ENCODE peak calls at places on chromosomes 6 and 20, in ten cellular contexts. N is neural progenitor cell; O is AG04450; U is GM13977; T is lower leg skin; B is CD8-positive, alpha-beta T cell; R is heart left ventricle; X is neural crest cell; W is WTC11; A is upper lobe of right lung. F is an unnamed sample.

GRCh38 chr20:54069501-54069971 is 858 bp downstream of the BCAS1 start:
- DNase-seq in N (peak; percentile 16), O (no peak), U (no peak), T (no peak), B (no peak), R (no peak), X (no peak), W (no peak), A (no peak), F (no peak)

GRCh38 chr6:35955970-35956369 is 35.1 kb upstream of the SRPK1 start:
- DNase-seq in N (no peak), O (no peak), U (no peak), T (no peak), B (no peak), R (no peak), X (no peak), W (no peak), A (no peak), F (no peak)

GRCh38 chr6:166419717-166420116 is 37.0 kb upstream of the MPC1 start:
- DNase-seq in N (no peak), O (no peak), U (no peak), T (peak; percentile 73), B (no peak), R (no peak), X (no peak), W (no peak), A (peak; percentile 26), F (no peak)

GRCh38 chr20:51220293-51220706 is 197.4 kb upstream of the KCNG1 start:
- DNase-seq in N (peak; percentile 62), O (no peak), U (peak; percentile 67), T (peak; percentile 85), B (peak; percentile 32), R (no peak), X (peak; percentile 59), W (peak; percentile 81), A (peak; percentile 77), F (no peak)

GRCh38 chr6:139676718-139677117 is 302.3 kb upstream of the CITED2 start:
- DNase-seq in N (no peak), O (no peak), U (no peak), T (no peak), B (no peak), R (no peak), X (no peak), W (no peak), A (no peak), F (no peak)

GRCh38 chr6:26053929-26054658 is 33.1 kb upstream of the HFE start:
- DNase-seq in N (no peak), O (no peak), U (no peak), T (peak; percentile 74), B (no peak), R (no peak), X (no peak), W (no peak), A (no peak), F (no peak)

GRCh38 chr20:47090835-47091234 is 196.2 kb downstream of the EYA2 start:
- DNase-seq in N (no peak), O (no peak), U (no peak), T (no peak), B (no peak), R (no peak), X (no peak), W (no peak), A (no peak), F (no peak)

GRCh38 chr6:100257661-100258395 is 206.9 kb downstream of the SIM1 start:
- DNase-seq in N (peak; percentile 64), O (peak; percentile 15), U (peak; percentile 5), T (no peak), B (no peak), R (no peak), X (no peak), W (no peak), A (no peak), F (no peak)

GRCh38 chr6:85428486-85428885 is 21.4 kb upstream of the NT5E start:
- DNase-seq in N (no peak), O (no peak), U (no peak), T (no peak), B (no peak), R (no peak), X (no peak), W (no peak), A (no peak), F (no peak)

DNA sequence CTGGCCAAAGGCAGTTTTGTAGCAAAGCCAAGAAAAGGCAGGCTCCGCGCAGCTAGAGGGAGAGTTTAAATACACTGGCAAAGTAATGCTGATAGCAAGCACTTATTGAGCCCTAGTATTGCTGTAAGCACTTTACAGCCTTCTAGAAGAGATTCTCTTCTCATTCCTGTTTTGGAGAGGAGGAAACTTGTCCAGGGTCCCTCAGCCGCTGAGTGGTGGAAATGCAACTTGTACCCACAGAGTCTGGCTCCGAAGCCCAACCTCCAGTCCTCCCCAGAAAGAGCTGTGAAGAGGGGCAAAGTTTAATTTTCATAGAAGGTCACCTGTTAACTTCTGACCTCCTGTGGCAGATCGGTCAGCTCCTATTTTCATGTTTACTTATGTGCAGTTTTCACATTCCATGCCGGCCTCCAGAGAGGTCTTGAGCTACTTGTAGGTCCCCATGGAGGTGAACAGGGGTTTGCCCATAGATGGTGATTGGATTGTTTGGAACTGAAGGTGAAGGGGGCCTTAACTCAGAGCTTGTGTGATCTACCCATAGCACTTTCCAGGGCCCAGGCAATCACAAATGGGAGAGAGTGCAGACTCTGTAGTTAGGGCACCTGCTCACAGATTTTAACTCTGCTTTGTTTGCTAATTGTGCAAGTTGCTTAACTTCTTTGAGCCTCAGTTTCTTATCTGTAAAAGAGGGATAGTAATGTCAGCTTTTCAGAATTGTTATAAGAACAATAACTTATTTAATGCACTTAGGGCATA is 70.7 kb downstream of the LYRM2 start:
- DNase-seq in N (no peak), O (no peak), U (no peak), T (no peak), B (no peak), R (no peak), X (no peak), W (no peak), A (no peak), F (no peak)
- TF ChIP-seq CTCF in N (no peak), O (no peak), U (no peak), T (no peak), B (no peak), R (no peak), X (no peak), W (no peak), A (no peak), F (no peak)

GRCh38 chr6:147384737-147385710 is 123.5 kb upstream of the SAMD5 start:
- DNase-seq in N (no peak), O (no peak), U (no peak), T (no peak), B (no peak), R (no peak), X (no peak), W (no peak), A (no peak), F (no peak)

GRCh38 chr6:147381734-147382133 is 126.8 kb upstream of the SAMD5 start:
- DNase-seq in N (no peak), O (peak; percentile 11), U (no peak), T (no peak), B (no peak), R (no peak), X (no peak), W (no peak), A (no peak), F (no peak)

GRCh38 chr6:147382945-147383554 is 125.4 kb upstream of the SAMD5 start:
- DNase-seq in N (peak; percentile 31), O (no peak), U (no peak), T (no peak), B (no peak), R (no peak), X (no peak), W (no peak), A (no peak), F (no peak)

GRCh38 chr6:147378819-147379218 is 129.7 kb upstream of the SAMD5 start:
- DNase-seq in N (no peak), O (no peak), U (no peak), T (no peak), B (no peak), R (no peak), X (no peak), W (no peak), A (no peak), F (no peak)

GRCh38 chr6:147384029-147384428 is 124.5 kb upstream of the SAMD5 start:
- DNase-seq in N (no peak), O (no peak), U (no peak), T (no peak), B (no peak), R (no peak), X (no peak), W (no peak), A (no peak), F (no peak)
- TF ChIP-seq CTCF in N (no peak), O (no peak), U (no peak), T (no peak), B (no peak), R (no peak), X (no peak), W (no peak), A (no peak), F (no peak)

DNA sequence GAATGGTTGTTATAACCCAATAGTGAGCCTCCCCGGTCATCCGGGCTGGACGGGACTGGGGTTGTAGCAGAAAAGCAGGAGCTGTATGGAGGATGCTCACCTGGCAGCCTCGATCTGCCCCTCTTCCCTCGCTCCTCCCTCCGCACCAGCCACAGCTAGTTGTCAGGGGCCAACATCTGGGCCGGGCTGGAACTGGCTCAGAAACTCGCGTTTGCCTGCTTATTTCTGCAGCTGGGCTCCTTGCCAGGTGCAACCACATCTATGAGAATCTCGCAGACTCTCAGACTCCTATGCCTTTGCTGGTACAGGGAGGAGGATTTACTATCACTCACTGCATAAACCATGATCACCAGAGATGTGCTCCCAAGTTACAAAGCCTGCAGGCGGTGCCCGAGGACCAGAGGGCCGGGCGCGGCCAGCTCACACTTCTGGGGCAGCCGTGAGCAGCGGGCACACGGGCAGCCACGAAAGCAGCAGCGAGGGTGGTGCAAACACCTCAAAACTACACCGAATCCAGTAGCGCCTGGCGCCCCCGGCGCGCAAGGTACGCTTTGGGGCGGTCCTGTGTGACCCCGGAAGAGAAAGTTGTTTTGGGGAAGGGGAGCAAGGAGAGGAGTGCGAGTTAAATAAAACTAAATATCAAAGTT is 609 bp upstream of the LRRC1 start:
- DNase-seq in N (peak; percentile 77), O (peak; percentile 86), U (peak; percentile 69), T (peak; percentile 89), B (peak; percentile 73), R (peak; percentile 83), X (peak; percentile 49), W (peak; percentile 54), A (peak; percentile 81), F (peak; percentile 87)
- TF ChIP-seq CTCF in N (peak; percentile 39), O (peak; percentile 51), U (peak; percentile 12), T (no peak), B (no peak), R (peak; percentile 41), X (peak; percentile 31), W (no peak), A (peak; percentile 39), F (peak; percentile 50)

DNA sequence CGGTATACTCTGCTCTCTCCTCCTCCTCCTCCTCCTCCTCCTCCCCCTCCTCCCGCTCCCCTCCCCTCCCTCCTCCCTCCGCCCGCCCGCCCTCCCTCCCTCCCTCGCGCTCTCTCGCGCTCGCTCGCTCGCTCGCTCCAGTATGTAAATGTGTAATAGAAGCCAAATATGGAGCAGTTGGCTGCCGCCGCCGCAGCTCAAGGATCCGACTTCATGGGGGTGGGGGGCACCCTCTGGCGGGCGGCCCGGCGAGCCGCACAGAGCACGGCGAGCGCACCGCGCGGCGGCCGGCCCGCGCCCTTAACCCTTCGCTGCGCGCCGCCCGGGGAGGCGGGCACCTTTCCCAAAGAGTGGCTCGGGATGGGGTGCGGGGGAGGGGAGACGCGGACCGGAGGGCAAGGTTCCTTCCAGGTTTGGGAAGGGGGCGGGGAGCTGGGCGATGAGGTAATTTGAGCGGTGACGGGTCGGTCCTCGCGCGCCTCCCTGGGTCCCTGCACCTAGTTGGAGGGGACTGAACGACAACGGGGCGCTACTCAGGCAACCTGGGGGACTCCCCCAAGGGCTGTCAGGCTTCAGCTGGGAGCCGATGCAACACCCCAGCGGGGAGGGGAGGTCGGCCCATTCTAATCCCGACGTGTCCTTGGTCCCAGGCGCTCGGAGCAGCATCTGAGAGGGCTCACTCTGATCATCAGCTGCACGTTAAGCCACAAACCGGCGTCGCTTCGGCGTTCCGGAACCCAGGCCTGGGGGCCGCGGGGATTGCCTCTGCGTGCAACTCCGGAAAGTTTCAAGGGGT is 407 bp upstream of the ATXN1 start:
- DNase-seq in N (peak; percentile 86), O (peak; percentile 80), U (peak; percentile 87), T (peak; percentile 97), B (peak; percentile 91), R (peak; percentile 92), X (peak; percentile 60), W (peak; percentile 87), A (peak; percentile 94), F (peak; percentile 94)
- TF ChIP-seq CTCF in N (peak; percentile 46), O (no peak), U (peak; percentile 59), T (no peak), B (no peak), R (peak; percentile 27), X (peak; percentile 44), W (no peak), A (peak; percentile 26), F (peak; percentile 65)

F was measured in osteocyte.